ENCODE peak calls at places on chromosome 13, in six cellular contexts. S is testis, D is endothelial cell, U is endothelial cell of umbilical vein, X is uterus, Z is heart right ventricle. L is an unnamed sample.

GRCh38 chr13:55576389-55576788 is 1564.3 kb upstream of the PRR20A start:
- DNase-seq in D (no peak), Z (no peak), X (no peak), U (no peak), S (no peak), L (no peak)

GRCh38 chr13:113935523-113935922 is 38.4 kb downstream of the C13orf46 start:
- DNase-seq in X (peak), S (no peak), U (peak), Z (no peak), D (no peak), L (no peak)

GRCh38 chr13:100439247-100439955 is 149.2 kb downstream of the GGACT start:
- DNase-seq in X (no peak), S (no peak), D (no peak), Z (no peak), U (no peak), L (no peak)

GRCh38 chr13:31056650-31057275 is 104.9 kb downstream of the HSPH1 start:
- DNase-seq in Z (no peak), U (no peak), S (no peak), X (no peak), D (peak), L (no peak)

GRCh38 chr13:72545030-72545719 is 182.3 kb downstream of the MZT1 start:
- DNase-seq in U (no peak), Z (no peak), D (no peak), X (no peak), S (no peak), L (no peak)

GRCh38 chr13:30510811-30511371 is 45.2 kb upstream of the HMGB1 start:
- DNase-seq in U (no peak), D (no peak), X (peak), S (no peak), Z (no peak), L (no peak)

GRCh38 chr13:24271611-24272451 is 37.5 kb upstream of the C1QTNF9 start:
- DNase-seq in X (peak), S (peak), D (no peak), Z (peak), U (peak), L (no peak)

GRCh38 chr13:40069173-40070044 is 413.9 kb downstream of the COG6 start:
- DNase-seq in S (peak), D (peak), X (peak), Z (peak), U (peak), L (peak)

GRCh38 chr13:29594710-29595379 is 643 bp downstream of the SLC7A1 start:
- DNase-seq in S (peak), X (peak), Z (peak), D (peak), U (peak), L (peak)

GRCh38 chr13:95441326-95441725 is 111.2 kb upstream of the CLDN10 start:
- DNase-seq in S (no peak), U (no peak), D (no peak), Z (no peak), X (no peak), L (no peak)

GRCh38 chr13:23087884-23088283 is 92.9 kb upstream of the SGCG start:
- DNase-seq in Z (no peak), S (peak), D (peak), X (no peak), U (no peak), L (no peak)
- TF ChIP-seq CTCF in Z (no peak), S (peak), D (peak), X (no peak), U (peak), L (no peak)

GRCh38 chr13:20393273-20394235 is 132.1 kb downstream of the CRYL1 start:
- DNase-seq in D (no peak), X (no peak), Z (no peak), S (no peak), U (no peak), L (no peak)
- TF ChIP-seq CTCF in D (no peak), X (no peak), Z (no peak), S (no peak), U (no peak), L (no peak)

DNA sequence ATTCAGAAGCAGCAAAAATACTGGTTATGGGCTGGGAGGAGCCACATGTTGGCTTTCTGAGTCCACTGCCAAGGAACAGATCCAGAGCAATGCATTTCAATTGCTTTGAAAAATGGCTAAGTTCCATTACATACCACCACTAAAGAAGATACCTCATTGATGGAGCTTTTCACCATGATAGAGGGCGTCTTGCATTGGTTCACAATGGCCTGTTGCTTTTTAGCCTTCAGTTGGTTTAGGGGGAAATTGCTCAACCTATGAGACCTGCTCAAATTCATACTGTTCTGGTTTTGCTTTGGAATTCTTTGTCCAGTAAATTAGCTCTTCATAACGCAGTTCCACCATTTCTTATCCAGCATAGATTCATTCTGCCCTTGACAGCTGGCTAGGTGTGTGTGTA is 21.2 kb upstream of the CPB2 start:
- DNase-seq in Z (no peak), X (no peak), D (no peak), S (no peak), U (no peak), L (no peak)
- TF ChIP-seq CTCF in Z (no peak), X (no peak), D (no peak), S (no peak), U (no peak), L (no peak)

GRCh38 chr13:27955192-27955591 is 13.9 kb downstream of the CDX2 start:
- DNase-seq in X (no peak), S (no peak), D (no peak), U (no peak), Z (no peak), L (no peak)

GRCh38 chr13:27954406-27954851 is 14.7 kb downstream of the CDX2 start:
- DNase-seq in X (no peak), S (peak), Z (no peak), U (peak), D (no peak), L (no peak)

GRCh38 chr13:27956576-27957300 is 12.4 kb downstream of the CDX2 start:
- DNase-seq in D (no peak), U (no peak), Z (no peak), S (no peak), X (no peak), L (no peak)

GRCh38 chr13:27952931-27953670 is 16.0 kb downstream of the CDX2 start:
- DNase-seq in D (no peak), S (peak), X (no peak), Z (no peak), U (no peak), L (no peak)

DNA sequence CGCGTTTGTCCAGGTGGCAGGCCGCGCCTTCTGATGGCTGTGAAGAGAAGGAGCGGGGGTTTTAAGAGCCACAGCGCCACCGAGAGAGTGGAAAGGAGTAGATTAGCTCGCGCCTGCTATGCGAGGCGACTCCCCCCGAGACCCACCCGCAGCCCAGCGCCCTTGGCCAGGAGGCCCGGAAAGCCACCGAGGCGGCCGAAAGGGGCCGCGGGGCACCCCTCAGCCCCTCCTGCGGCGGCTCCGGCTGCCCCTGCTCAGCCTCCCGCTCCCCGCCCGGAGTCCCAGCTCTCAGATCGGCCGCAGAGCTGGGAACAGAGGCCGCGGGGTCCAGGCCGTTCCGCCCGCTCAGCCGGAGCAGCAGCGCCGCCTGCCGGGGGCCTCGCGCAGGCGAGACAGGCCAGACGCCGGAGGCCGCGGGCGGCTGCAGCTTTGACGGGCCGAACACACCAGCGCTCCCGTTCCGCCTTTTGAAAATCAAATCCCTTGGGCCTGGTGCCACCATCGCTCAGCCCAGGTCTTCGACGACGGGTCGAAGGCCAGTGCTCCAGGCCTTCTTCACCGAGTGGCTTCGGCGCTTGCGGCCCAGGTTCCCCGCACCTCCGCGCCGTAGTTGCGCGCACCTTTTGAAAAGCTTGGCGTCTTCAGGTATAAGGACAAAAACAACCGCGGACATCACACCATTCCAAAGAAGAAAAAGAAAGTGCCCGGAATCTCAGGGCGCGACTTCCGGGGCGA is 15.3 kb downstream of the CDX2 start:
- DNase-seq in Z (peak), U (peak), X (peak), D (peak), S (peak), L (no peak)
- TF ChIP-seq CTCF in Z (peak), U (peak), X (peak), D (peak), S (peak), L (no peak)

GRCh38 chr13:110511509-110512181 is 49.9 kb downstream of the RAB20 start:
- DNase-seq in U (no peak), D (no peak), X (no peak), Z (no peak), S (no peak), L (no peak)
- TF ChIP-seq CTCF in U (no peak), D (no peak), X (no peak), Z (no peak), S (no peak), L (no peak)